ENCODE peak calls at places on chromosomes 5 and 9, in nine cellular contexts. D, V, L, J, K, R, G, W and Z are unnamed samples.
A peak's percentile ranks its signal among the peaks of the same experiment; 100 is the strongest.

GRCh38 chr5:159097461-159098284 is 2.0 kb downstream of the EBF1 start:
- DNase-seq in D (no peak), G (peak; percentile 69), L (peak; percentile 78), W (no peak), K (peak; percentile 34), J (peak; percentile 39), V (no peak), R (no peak), Z (peak; percentile 61)

GRCh38 chr5:90484540-90484939 is 9.9 kb downstream of the POLR3G start:
- DNase-seq in L (no peak), V (no peak), W (no peak), G (no peak), R (no peak), K (no peak), J (no peak), D (no peak), Z (no peak)

GRCh38 chr9:117718085-117718484 is 13.9 kb downstream of the TLR4 start:
- DNase-seq in V (peak; percentile 29), D (peak; percentile 63), L (no peak), R (no peak), K (peak; percentile 41), J (no peak), G (peak; percentile 52), W (no peak), Z (no peak)

GRCh38 chr5:170338933-170339779 is 41.6 kb upstream of the LCP2 start:
- DNase-seq in R (no peak), L (no peak), G (no peak), W (no peak), K (peak; percentile 74), J (peak; percentile 76), V (no peak), D (peak; percentile 66), Z (no peak)

GRCh38 chr9:77663754-77664153 is 15.6 kb upstream of the GNA14 start:
- DNase-seq in J (no peak), W (no peak), L (peak; percentile 77), K (no peak), D (peak; percentile 6), R (no peak), G (peak; percentile 8), V (peak; percentile 14), Z (no peak)

GRCh38 chr5:180059326-180059725 is 12.2 kb downstream of the RNF130 start:
- DNase-seq in J (no peak), R (no peak), K (no peak), W (no peak), D (no peak), G (no peak), L (no peak), V (no peak), Z (no peak)

GRCh38 chr5:13553896-13554295 is 390.6 kb downstream of the DNAH5 start:
- DNase-seq in G (no peak), R (no peak), L (no peak), D (peak; percentile 57), V (peak; percentile 18), K (peak; percentile 1), J (peak; percentile 63), W (no peak), Z (no peak)

GRCh38 chr9:98541684-98542230 is 167.0 kb downstream of the GABBR2 start:
- DNase-seq in J (no peak), V (no peak), R (no peak), D (no peak), L (no peak), K (no peak), G (no peak), W (no peak), Z (no peak)

GRCh38 chr9:4508907-4509589 is 18.8 kb downstream of the SLC1A1 start:
- DNase-seq in L (no peak), G (peak; percentile 41), V (no peak), J (no peak), D (no peak), W (no peak), K (no peak), R (no peak), Z (no peak)

GRCh38 chr5:54676466-54676865 is 158.9 kb downstream of the SNX18 start:
- DNase-seq in V (no peak), G (peak; percentile 18), L (no peak), J (no peak), K (no peak), D (no peak), W (no peak), R (no peak), Z (no peak)

GRCh38 chr9:14312721-14313377 is 1.1 kb downstream of the NFIB start:
- DNase-seq in K (no peak), V (peak; percentile 8), J (peak; percentile 56), L (peak; percentile 70), D (peak; percentile 53), G (peak; percentile 39), W (no peak), R (no peak), Z (peak; percentile 33)

GRCh38 chr5:172501708-172502379 is 47.5 kb upstream of the SH3PXD2B start:
- DNase-seq in W (no peak), K (no peak), D (no peak), V (no peak), J (peak; percentile 19), L (peak; percentile 23), R (no peak), G (no peak), Z (no peak)

GRCh38 chr9:28584542-28584941 is 1011.3 kb upstream of the C9orf72 start:
- DNase-seq in J (no peak), D (no peak), W (no peak), G (no peak), K (no peak), V (no peak), R (no peak), L (no peak), Z (no peak)

GRCh38 chr5:110161162-110161561 is 471.4 kb downstream of the MAN2A1 start:
- DNase-seq in K (no peak), W (no peak), R (no peak), V (no peak), D (peak; percentile 38), L (no peak), J (no peak), G (no peak), Z (no peak)

GRCh38 chr5:142929602-142930001 is 159.4 kb downstream of the ARHGAP26 start:
- DNase-seq in G (no peak), K (no peak), W (no peak), D (no peak), L (no peak), J (no peak), V (no peak), R (no peak), Z (no peak)

GRCh38 chr9:86859056-86859455 is 88.2 kb downstream of the GAS1 start:
- DNase-seq in D (peak; percentile 50), R (no peak), V (no peak), W (no peak), K (no peak), G (no peak), J (no peak), L (no peak), Z (no peak)

GRCh38 chr5:10896016-10896415 is 135.0 kb upstream of the DAP start:
- DNase-seq in K (no peak), R (no peak), D (no peak), L (no peak), J (no peak), V (no peak), W (no peak), G (no peak), Z (no peak)

GRCh38 chr5:107337281-107337680 is 333.5 kb downstream of the EFNA5 start:
- DNase-seq in J (no peak), G (no peak), L (no peak), W (no peak), D (peak; percentile 78), V (no peak), K (no peak), R (no peak), Z (no peak)

GRCh38 chr9:33076031-33076359 is 479 bp downstream of the SMU1 start:
- DNase-seq in W (no peak), D (no peak), K (no peak), G (no peak), L (no peak), V (no peak), J (no peak), R (no peak), Z (no peak)

GRCh38 chr5:34806532-34806931 is 32.4 kb upstream of the TTC23L start:
- DNase-seq in V (no peak), D (no peak), R (no peak), W (no peak), G (no peak), K (no peak), L (no peak), J (no peak), Z (no peak)

GRCh38 chr9:127557466-127557869 is 54.6 kb upstream of the STXBP1 start:
- DNase-seq in W (no peak), D (peak; percentile 56), K (peak; percentile 51), V (peak; percentile 77), J (no peak), R (no peak), G (peak; percentile 87), L (no peak), Z (no peak)

GRCh38 chr9:129358621-129359154 is 180.6 kb upstream of the IER5L start:
- DNase-seq in W (no peak), D (no peak), L (no peak), K (no peak), J (no peak), G (no peak), R (no peak), V (no peak), Z (no peak)

GRCh38 chr9:72687331-72687730 is 165.9 kb downstream of the TMC1 start:
- DNase-seq in D (no peak), K (no peak), V (no peak), L (no peak), R (no peak), W (no peak), J (no peak), G (no peak), Z (no peak)

GRCh38 chr5:71719092-71719964 is at the start of gene CARTPT:
- DNase-seq in R (no peak), K (peak; percentile 9), L (no peak), V (no peak), J (peak; percentile 79), W (no peak), D (no peak), G (peak; percentile 18), Z (peak; percentile 6)

GRCh38 chr9:105887679-105888078 is 193.3 kb downstream of the TMEM38B start:
- DNase-seq in K (peak; percentile 62), D (no peak), V (no peak), R (no peak), W (no peak), G (no peak), L (no peak), J (no peak), Z (no peak)

GRCh38 chr9:106757539-106757938 is 105.4 kb upstream of the ZNF462 start:
- DNase-seq in V (no peak), K (no peak), L (no peak), W (no peak), D (no peak), R (no peak), J (peak; percentile 31), G (no peak), Z (no peak)

GRCh38 chr9:63859475-63860215 is 1425.4 kb downstream of the FOXD4L5 start:
- DNase-seq in L (peak; percentile 57), V (peak; percentile 80), W (no peak), K (peak; percentile 6), R (no peak), D (no peak), J (no peak), G (peak; percentile 13), Z (peak; percentile 15)

GRCh38 chr5:14270212-14270702 is 127.1 kb downstream of the TRIO start:
- DNase-seq in J (peak; percentile 64), V (peak; percentile 79), G (peak; percentile 80), L (peak; percentile 85), R (no peak), D (peak; percentile 70), K (peak; percentile 34), W (no peak), Z (peak; percentile 46)